ENCODE peak calls at places on chromosomes 5 and 9, in four cellular contexts. One of them, this sample, is unnamed.
A peak's percentile ranks its signal among the peaks of the same experiment; 100 is the strongest.

GRCh38 chr9:91285729-91286353 is 75.9 kb downstream of the AUH start:
- DNase-seq in brain microvascular endothelial cell: no peak
- DNase-seq in MV-4-11: no peak
- DNase-seq in RWPE2: no peak
- DNase-seq in this sample: no peak

GRCh38 chr5:122741681-122742080 is 33.2 kb upstream of the SNX2 start:
- DNase-seq in brain microvascular endothelial cell: peak; percentile 23
- DNase-seq in MV-4-11: no peak
- DNase-seq in RWPE2: no peak
- DNase-seq in this sample: no peak

GRCh38 chr5:73286891-73287290 is 113.9 kb downstream of the TMEM174 start:
- DNase-seq in brain microvascular endothelial cell: no peak
- DNase-seq in MV-4-11: no peak
- DNase-seq in RWPE2: no peak
- DNase-seq in this sample: no peak

GRCh38 chr5:10567181-10567591 is 3.3 kb downstream of the ANKRD33B start:
- DNase-seq in brain microvascular endothelial cell: no peak
- DNase-seq in RWPE2: peak; percentile 62
- DNase-seq in MV-4-11: peak; percentile 38
- DNase-seq in this sample: no peak

GRCh38 chr9:82957526-82958379 is 105.2 kb downstream of the RASEF start:
- DNase-seq in MV-4-11: no peak
- DNase-seq in RWPE2: no peak
- DNase-seq in brain microvascular endothelial cell: no peak
- DNase-seq in this sample: no peak

GRCh38 chr5:90308787-90309585 is 100.6 kb downstream of the CETN3 start:
- DNase-seq in MV-4-11: no peak
- DNase-seq in RWPE2: no peak
- DNase-seq in brain microvascular endothelial cell: no peak
- DNase-seq in this sample: no peak

GRCh38 chr5:137506296-137506695 is 7.2 kb upstream of the SPOCK1 start:
- DNase-seq in MV-4-11: no peak
- DNase-seq in brain microvascular endothelial cell: no peak
- DNase-seq in RWPE2: no peak
- DNase-seq in this sample: no peak

GRCh38 chr5:29213475-29213874 is 1980.0 kb upstream of the CDH6 start:
- DNase-seq in brain microvascular endothelial cell: no peak
- DNase-seq in RWPE2: no peak
- DNase-seq in MV-4-11: no peak
- DNase-seq in this sample: no peak

GRCh38 chr9:93117924-93118862 is 15.9 kb downstream of the NINJ1 start:
- DNase-seq in brain microvascular endothelial cell: no peak
- DNase-seq in RWPE2: peak; percentile 21
- DNase-seq in MV-4-11: no peak
- DNase-seq in this sample: no peak

GRCh38 chr5:158699336-158699735 is 400.4 kb downstream of the EBF1 start:
- DNase-seq in MV-4-11: no peak
- DNase-seq in RWPE2: no peak
- DNase-seq in brain microvascular endothelial cell: no peak
- DNase-seq in this sample: no peak

GRCh38 chr9:136644593-136645342 is 17.9 kb upstream of the EGFL7 start:
- DNase-seq in MV-4-11: peak; percentile 69
- DNase-seq in RWPE2: no peak
- DNase-seq in brain microvascular endothelial cell: no peak
- DNase-seq in this sample: peak; percentile 91

GRCh38 chr9:124348831-124349230 is 66.4 kb downstream of the PSMB7 start:
- DNase-seq in RWPE2: peak; percentile 49
- DNase-seq in brain microvascular endothelial cell: no peak
- DNase-seq in MV-4-11: no peak
- DNase-seq in this sample: no peak

GRCh38 chr9:81078555-81078954 is 610.8 kb downstream of the TLE1 start:
- DNase-seq in MV-4-11: no peak
- DNase-seq in brain microvascular endothelial cell: no peak
- DNase-seq in RWPE2: no peak
- DNase-seq in this sample: no peak

GRCh38 chr9:94033383-94033782 is 50.9 kb upstream of the PTPDC1 start:
- DNase-seq in brain microvascular endothelial cell: no peak
- DNase-seq in MV-4-11: no peak
- DNase-seq in RWPE2: no peak
- DNase-seq in this sample: no peak

GRCh38 chr9:14132798-14133197 is 181.1 kb downstream of the NFIB start:
- DNase-seq in MV-4-11: no peak
- DNase-seq in RWPE2: no peak
- DNase-seq in brain microvascular endothelial cell: no peak
- DNase-seq in this sample: no peak

GRCh38 chr5:120479066-120479465 is 15.0 kb downstream of the PRR16 start:
- DNase-seq in MV-4-11: no peak
- DNase-seq in brain microvascular endothelial cell: no peak
- DNase-seq in RWPE2: no peak
- DNase-seq in this sample: no peak

GRCh38 chr9:91474656-91475055 is 51.0 kb upstream of the NFIL3 start:
- DNase-seq in RWPE2: no peak
- DNase-seq in MV-4-11: no peak
- DNase-seq in brain microvascular endothelial cell: peak; percentile 43
- DNase-seq in this sample: no peak

GRCh38 chr5:153991168-153991567 is 47.5 kb downstream of the FAM114A2 start:
- DNase-seq in MV-4-11: no peak
- DNase-seq in RWPE2: no peak
- DNase-seq in brain microvascular endothelial cell: no peak
- DNase-seq in this sample: no peak

GRCh38 chr5:145776886-145777285 is 58.3 kb downstream of the PRELID2 start:
- DNase-seq in brain microvascular endothelial cell: peak; percentile 42
- DNase-seq in RWPE2: no peak
- DNase-seq in MV-4-11: no peak
- DNase-seq in this sample: no peak

This sample was measured in right cardiac atrium.